ENCODE peak calls at places on chromosomes 7 and 10, in eight cellular contexts. F is SK-N-SH, K is HL-60, S is type B pancreatic cell, C is epithelial cell of esophagus, R is choroid plexus epithelial cell, Q is neural progenitor cell, L is left ventricle myocardium inferior. U is an unnamed sample.

GRCh38 chr7:47677093-47677492 is 95.2 kb upstream of the TNS3 start:
- DNase-seq in F (no peak), C (no peak), L (no peak), Q (no peak), K (no peak), S (no peak), R (no peak), U (no peak)

GRCh38 chr10:126844406-126844805 is 60.8 kb upstream of the DOCK1 start:
- DNase-seq in L (no peak), K (no peak), F (no peak), Q (no peak), C (no peak), S (no peak), R (peak; percentile 21), U (no peak)

GRCh38 chr10:71783917-71784678 is 10.8 kb upstream of the VSIR start:
- DNase-seq in K (no peak), S (no peak), R (no peak), C (no peak), F (no peak), Q (no peak), L (no peak), U (no peak)

GRCh38 chr7:14748461-14748860 is 154.1 kb downstream of the DGKB start:
- DNase-seq in Q (no peak), F (no peak), R (peak; percentile 91), S (no peak), L (no peak), C (peak; percentile 59), K (no peak), U (no peak)

GRCh38 chr10:63573068-63573697 is 52.0 kb downstream of the REEP3 start:
- DNase-seq in R (peak; percentile 75), F (peak; percentile 33), K (no peak), L (no peak), S (no peak), Q (no peak), C (no peak), U (no peak)

GRCh38 chr7:120806669-120807068 is 51.3 kb downstream of the TSPAN12 start:
- DNase-seq in Q (no peak), K (no peak), C (peak; percentile 66), R (peak; percentile 21), S (no peak), L (no peak), F (no peak), U (no peak)

GRCh38 chr10:128147669-128148068 is 21.4 kb upstream of the MKI67 start:
- DNase-seq in C (peak; percentile 93), Q (no peak), L (no peak), R (peak; percentile 84), S (no peak), K (no peak), F (no peak), U (no peak)

GRCh38 chr7:33554576-33554975 is 350.8 kb upstream of the BMPER start:
- DNase-seq in L (no peak), Q (no peak), F (no peak), R (no peak), S (no peak), K (no peak), C (no peak), U (no peak)

GRCh38 chr7:47378728-47379395 is 203.0 kb downstream of the TNS3 start:
- DNase-seq in F (no peak), C (no peak), K (no peak), S (no peak), L (no peak), R (no peak), Q (no peak), U (no peak)

GRCh38 chr7:131108212-131108980 is 219.3 kb upstream of the MKLN1 start:
- DNase-seq in F (no peak), L (no peak), C (no peak), K (no peak), R (peak; percentile 52), S (no peak), Q (no peak), U (no peak)

GRCh38 chr7:131249003-131249402 is 78.7 kb upstream of the MKLN1 start:
- DNase-seq in C (peak; percentile 91), L (peak; percentile 33), Q (no peak), K (no peak), S (no peak), R (peak; percentile 97), F (no peak), U (no peak)

GRCh38 chr10:69630651-69631400 is 779 bp downstream of the FAM241B start:
- DNase-seq in C (no peak), K (no peak), S (peak; percentile 67), Q (no peak), F (no peak), R (no peak), L (no peak), U (no peak)

GRCh38 chr7:80830584-80831319 is 88.1 kb downstream of the SEMA3C start:
- DNase-seq in R (peak; percentile 80), Q (no peak), L (no peak), F (no peak), K (no peak), C (peak; percentile 66), S (no peak), U (no peak)

GRCh38 chr10:48187713-48188541 is 86.6 kb downstream of the FRMPD2 start:
- DNase-seq in K (no peak), S (no peak), C (no peak), L (no peak), R (no peak), Q (no peak), F (no peak), U (no peak)

GRCh38 chr7:140051822-140052221 is 10.9 kb downstream of the PARP12 start:
- DNase-seq in K (no peak), C (no peak), F (no peak), Q (no peak), S (no peak), R (no peak), L (no peak), U (no peak)

GRCh38 chr7:121624922-121625321 is 228.8 kb upstream of the FAM3C start:
- DNase-seq in R (peak; percentile 41), Q (no peak), S (no peak), C (no peak), L (peak; percentile 54), F (no peak), K (no peak), U (no peak)

GRCh38 chr7:542935-543789 is 23.5 kb upstream of the PDGFA start:
- DNase-seq in F (no peak), R (peak; percentile 78), S (no peak), Q (no peak), K (no peak), C (peak; percentile 76), L (no peak), U (no peak)

GRCh38 chr10:11894381-11895107 is 71.4 kb downstream of the PROSER2 start:
- DNase-seq in L (no peak), K (no peak), R (no peak), F (no peak), C (no peak), S (no peak), Q (no peak), U (no peak)

GRCh38 chr10:85045046-85045445 is 716.7 kb downstream of the CCSER2 start:
- DNase-seq in F (no peak), K (no peak), R (no peak), L (no peak), Q (no peak), S (no peak), C (no peak), U (no peak)

GRCh38 chr7:110386006-110386405 is 704.9 kb upstream of the LRRN3 start:
- DNase-seq in C (peak; percentile 20), K (no peak), S (no peak), R (no peak), F (no peak), Q (no peak), L (no peak), U (no peak)
- TF ChIP-seq CTCF in C (no peak), K (no peak), S (no peak), R (no peak), F (no peak), Q (no peak), L (no peak), U (no peak)

DNA sequence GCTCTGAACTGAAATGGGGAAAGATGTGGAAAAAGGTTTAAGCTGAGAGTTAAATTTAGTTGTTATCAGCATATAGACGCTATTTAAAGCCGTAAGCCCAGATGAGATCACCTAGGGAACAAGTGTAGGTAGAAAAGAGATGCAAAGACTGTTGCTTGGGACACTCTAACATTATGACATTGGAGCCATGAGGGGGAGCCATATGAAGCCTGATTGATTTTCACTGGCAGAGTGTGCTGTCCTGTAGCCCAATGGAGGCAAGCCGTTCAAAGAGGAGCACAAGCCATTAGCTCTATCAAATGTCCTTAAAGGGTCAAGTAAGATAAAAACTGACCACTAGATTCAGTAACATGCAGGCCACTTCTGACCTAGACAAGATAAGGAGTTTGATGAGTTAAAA is 223.3 kb downstream of the TWIST1 start:
- DNase-seq in R (no peak), K (no peak), S (no peak), F (no peak), Q (no peak), C (no peak), L (no peak), U (peak; percentile 37)
- TF ChIP-seq CTCF in R (no peak), K (no peak), S (no peak), F (peak; percentile 29), Q (no peak), C (no peak), L (no peak), U (peak; percentile 51)

GRCh38 chr7:57651006-57651405 is 201.0 kb downstream of the ZNF716 start:
- DNase-seq in L (no peak), R (no peak), F (peak; percentile 78), S (no peak), K (no peak), Q (no peak), C (no peak), U (no peak)
- TF ChIP-seq CTCF in L (no peak), R (no peak), F (no peak), S (no peak), K (no peak), Q (no peak), C (no peak), U (no peak)

GRCh38 chr10:129971381-129972144 is 7.5 kb upstream of the EBF3 start:
- DNase-seq in C (peak; percentile 56), Q (peak; percentile 91), K (peak; percentile 50), S (peak; percentile 80), R (peak; percentile 56), F (peak; percentile 96), L (peak; percentile 60), U (peak; percentile 85)
- TF ChIP-seq CTCF in C (peak; percentile 17), Q (peak; percentile 56), K (no peak), S (peak; percentile 72), R (peak; percentile 40), F (peak; percentile 35), L (peak; percentile 80), U (no peak)

DNA sequence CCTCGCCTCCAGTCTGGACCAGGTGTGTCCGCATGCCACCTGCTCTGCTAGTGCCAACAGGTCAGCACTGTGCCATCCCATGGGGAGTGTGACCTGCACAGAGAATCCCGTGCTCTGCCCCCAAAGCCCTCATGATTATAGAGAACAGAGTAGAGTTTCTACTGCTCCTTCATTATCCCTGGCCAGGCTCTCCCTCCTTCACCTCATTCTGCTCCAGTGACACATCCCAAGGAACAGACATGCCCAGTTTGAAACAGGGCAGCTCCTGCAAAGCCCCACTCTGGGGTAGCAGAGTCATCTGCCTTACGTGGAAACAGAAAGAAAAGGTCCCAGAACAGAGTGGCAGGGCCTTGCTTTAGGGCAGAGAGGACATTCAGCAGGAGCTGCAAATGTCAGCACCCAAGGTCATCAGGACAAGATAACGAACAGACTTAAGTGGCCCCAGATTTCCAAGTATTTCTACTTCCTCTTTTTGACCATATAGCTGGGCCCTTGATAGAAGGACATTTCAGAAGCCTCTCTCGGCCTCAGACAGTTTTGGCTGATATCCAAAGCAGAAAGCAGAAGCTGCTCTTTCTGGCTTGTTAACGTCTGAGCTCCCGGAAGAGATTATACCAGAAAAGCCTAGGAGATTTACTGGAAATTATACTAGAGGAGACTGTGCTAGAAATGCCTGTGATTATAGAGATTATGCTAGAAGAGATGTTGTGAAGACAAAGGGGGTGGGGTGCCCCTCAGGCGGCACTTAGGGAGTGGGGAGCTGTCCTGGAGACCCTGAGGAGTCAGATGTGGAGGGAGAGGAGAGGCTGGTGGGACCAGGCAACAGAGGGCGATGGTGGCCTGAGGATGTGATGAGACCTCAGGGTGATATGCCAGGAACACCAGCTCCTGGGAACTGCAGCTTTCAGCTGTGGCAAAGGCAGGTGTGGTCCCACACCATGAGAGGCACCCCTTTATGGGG is 12.6 kb downstream of the TMEM176B start:
- DNase-seq in C (no peak), K (peak; percentile 90), Q (no peak), R (peak; percentile 20), F (peak; percentile 75), S (no peak), L (no peak), U (peak; percentile 33)
- TF ChIP-seq CTCF in C (no peak), K (no peak), Q (peak; percentile 15), R (no peak), F (no peak), S (no peak), L (peak; percentile 16), U (peak; percentile 62)

U was measured in GM23338.